ENCODE peak calls at places on chromosomes 4 and X, in six cellular contexts. Y is left ventricle myocardium inferior; M is ascending aorta; J is MM.1S; R is activated CD4-positive, alpha-beta T cell treated with anti-CD3 and anti-CD28 coated beads, Interleukin-2, amount 50 U/mL, for 4 hours; B is posterior cingulate gyrus. H is an unnamed sample.

GRCh38 chr4:160481696-160482330 is 1378.9 kb downstream of the RAPGEF2 start:
- DNase-seq in B (peak; percentile 60), J (no peak), Y (no peak), M (no peak), R (no peak), H (no peak)

GRCh38 chrX:8783100-8784098 is 17.8 kb downstream of the FAM9A start:
- DNase-seq in B (no peak), J (peak; percentile 37), Y (no peak), M (no peak), R (peak; percentile 16), H (peak; percentile 38)

GRCh38 chrX:68571292-68572256 is 72.7 kb downstream of the YIPF6 start:
- DNase-seq in Y (no peak), R (no peak), M (no peak), B (no peak), J (no peak), H (peak; percentile 1)

GRCh38 chr4:65737672-65738071 is 67.4 kb upstream of the EPHA5 start:
- DNase-seq in Y (no peak), B (no peak), J (no peak), M (no peak), R (no peak), H (no peak)

GRCh38 chr4:100907465-100908454 is 389.9 kb upstream of the EMCN start:
- DNase-seq in Y (no peak), J (no peak), M (no peak), B (no peak), R (no peak), H (no peak)

GRCh38 chrX:46777971-46778810 is 19.3 kb upstream of the SLC9A7 start:
- DNase-seq in B (no peak), Y (no peak), R (no peak), J (no peak), M (no peak), H (no peak)

GRCh38 chrX:418927-419729 is 32.4 kb upstream of the PPP2R3B start:
- DNase-seq in R (no peak), M (no peak), J (no peak), Y (peak; percentile 14), B (peak; percentile 72), H (no peak)

GRCh38 chr4:89007338-89007737 is 49.6 kb downstream of the FAM13A start:
- DNase-seq in M (no peak), R (no peak), J (peak; percentile 20), B (no peak), Y (no peak), H (no peak)

GRCh38 chrX:69137371-69137881 is 27.8 kb downstream of the PJA1 start:
- DNase-seq in M (no peak), R (no peak), B (no peak), J (no peak), Y (no peak), H (no peak)

GRCh38 chr4:109206610-109207009 is 95.8 kb downstream of the COL25A1 start:
- DNase-seq in R (no peak), Y (no peak), M (no peak), B (no peak), J (no peak), H (no peak)

GRCh38 chr4:13766722-13767495 is 139.4 kb upstream of the BOD1L1 start:
- DNase-seq in R (no peak), J (no peak), B (peak; percentile 83), M (no peak), Y (no peak), H (no peak)

GRCh38 chr4:125639182-125639621 is 324.4 kb downstream of the FAT4 start:
- DNase-seq in R (no peak), Y (peak; percentile 21), J (no peak), M (no peak), B (no peak), H (no peak)

H was measured in body of pancreas.